ENCODE peak calls at places on chromosomes 1 and 21, in six cellular contexts. H is GM23338, D is H1, R is K562, B is GM12878, V is HepG2. W is an unnamed sample.

GRCh38 chr1:85611390-85611789 is 30.8 kb downstream of the CCN1 start:
- DNase-seq in H (no peak), V (no peak), R (no peak), B (no peak), D (no peak), W (no peak)

GRCh38 chr1:56811331-56811730 is 7.9 kb downstream of the FYB2 start:
- DNase-seq in H (peak; percentile 37), D (no peak), V (no peak), B (no peak), R (no peak), W (no peak)

GRCh38 chr1:50308883-50309282 is 114.4 kb downstream of the DMRTA2 start:
- DNase-seq in R (peak; percentile 66), B (no peak), D (peak; percentile 74), V (peak; percentile 26), H (peak; percentile 88), W (peak; percentile 79)

GRCh38 chr1:37692834-37693175 is 489 bp downstream of the CDCA8 start:
- DNase-seq in R (peak; percentile 37), H (peak; percentile 39), V (no peak), D (no peak), B (no peak), W (no peak)

GRCh38 chr1:214362188-214362882 is 81.4 kb downstream of the SMYD2 start:
- DNase-seq in D (no peak), V (no peak), H (no peak), R (peak; percentile 27), B (no peak), W (no peak)

GRCh38 chr1:201614262-201615015 is 75.5 kb downstream of the NAV1 start:
- DNase-seq in H (peak; percentile 94), D (peak; percentile 87), R (peak; percentile 67), B (no peak), V (no peak), W (peak; percentile 89)

GRCh38 chr21:29205009-29205408 is 74.6 kb downstream of the MAP3K7CL start:
- DNase-seq in B (no peak), V (no peak), H (no peak), D (no peak), R (no peak), W (no peak)

GRCh38 chr1:35640380-35641232 is 720 bp downstream of the PSMB2 start:
- DNase-seq in V (no peak), H (peak; percentile 21), D (no peak), R (peak; percentile 53), B (no peak), W (no peak)

GRCh38 chr1:97192872-97193572 is 471.4 kb downstream of the PTBP2 start:
- DNase-seq in R (no peak), D (no peak), V (no peak), H (no peak), B (no peak), W (no peak)

GRCh38 chr1:109112056-109112651 is 1.8 kb upstream of the ELAPOR1 start:
- DNase-seq in V (peak; percentile 51), R (peak; percentile 76), B (no peak), D (no peak), H (no peak), W (no peak)

GRCh38 chr1:151892190-151892589 is 17.1 kb downstream of the THEM4 start:
- DNase-seq in B (no peak), V (no peak), R (no peak), D (no peak), H (no peak), W (no peak)

GRCh38 chr1:26785611-26786436 is 1.9 kb upstream of the PIGV start:
- DNase-seq in R (peak; percentile 60), B (no peak), D (no peak), H (peak; percentile 6), V (no peak), W (no peak)

GRCh38 chr1:25145775-25146381 is 86.4 kb downstream of the SYF2 start:
- DNase-seq in V (no peak), R (no peak), D (peak; percentile 30), B (no peak), H (no peak), W (no peak)

GRCh38 chr1:119448112-119448511 is 33.2 kb downstream of the HSD3B2 start:
- DNase-seq in B (no peak), V (no peak), R (no peak), D (peak; percentile 77), H (peak; percentile 71), W (peak; percentile 60)

GRCh38 chr21:45019076-45019886 is 55.1 kb upstream of the ADARB1 start:
- DNase-seq in H (peak; percentile 66), D (no peak), V (no peak), B (no peak), R (no peak), W (peak; percentile 33)

GRCh38 chr1:59214764-59215208 is 82.1 kb upstream of the FGGY start:
- DNase-seq in V (peak; percentile 97), H (no peak), B (no peak), R (no peak), D (no peak), W (no peak)

GRCh38 chr1:2554621-2555387 is 1.4 kb upstream of the TNFRSF14 start:
- DNase-seq in B (no peak), R (peak; percentile 54), D (no peak), H (peak; percentile 46), V (no peak), W (peak; percentile 49)

GRCh38 chr1:184036517-184036949 is 995 bp downstream of the COLGALT2 start:
- DNase-seq in B (no peak), D (peak; percentile 81), V (peak; percentile 42), R (peak; percentile 69), H (peak; percentile 74), W (peak; percentile 62)

GRCh38 chr1:10916311-10916710 is 96.1 kb upstream of the TARDBP start:
- DNase-seq in B (no peak), V (no peak), D (no peak), R (no peak), H (no peak), W (no peak)

GRCh38 chr21:42406201-42406601 is 2.5 kb downstream of the UBASH3A start:
- DNase-seq in R (no peak), V (no peak), H (no peak), D (no peak), B (no peak), W (no peak)

GRCh38 chr1:59020151-59020997 is 236.5 kb upstream of the JUN start:
- DNase-seq in B (peak; percentile 87), H (no peak), V (no peak), D (no peak), R (peak; percentile 62), W (no peak)

DNA sequence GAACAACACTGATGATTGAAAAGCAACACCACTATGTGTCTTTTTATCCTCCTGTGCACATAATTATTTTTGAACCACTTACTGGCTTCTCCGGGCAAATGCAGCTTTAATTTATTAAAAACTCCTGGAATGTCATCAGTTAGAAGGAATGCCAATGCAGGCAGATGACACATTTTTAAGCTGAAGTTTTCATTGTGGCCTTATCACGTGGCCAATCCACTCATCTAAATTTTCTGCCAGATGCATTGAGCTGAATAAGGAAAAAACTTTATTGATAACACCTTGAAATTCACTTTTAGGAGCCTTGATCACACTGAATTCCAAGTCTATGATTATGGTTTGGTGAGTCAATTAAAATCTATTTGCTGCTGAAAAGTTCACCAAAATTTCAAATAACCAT is 590.7 kb downstream of the NUF2 start:
- DNase-seq in R (no peak), H (no peak), D (no peak), B (no peak), V (no peak), W (no peak)
- TF ChIP-seq CREB1 in R (no peak), H (no peak), D (no peak), B (no peak), V (no peak), W (no peak)

GRCh38 chr1:209387271-209387968 is 196.1 kb upstream of the CAMK1G start:
- DNase-seq in D (no peak), B (no peak), H (no peak), R (no peak), V (no peak), W (no peak)

GRCh38 chr1:209390764-209391163 is 192.8 kb upstream of the CAMK1G start:
- DNase-seq in D (no peak), H (no peak), B (no peak), V (no peak), R (no peak), W (no peak)

GRCh38 chr1:209387969-209388329 is 195.6 kb upstream of the CAMK1G start:
- DNase-seq in R (no peak), H (no peak), D (no peak), B (no peak), V (no peak), W (no peak)

GRCh38 chr1:209388358-209388757 is 195.2 kb upstream of the CAMK1G start:
- DNase-seq in H (no peak), R (no peak), V (no peak), B (no peak), D (no peak), W (no peak)

GRCh38 chr1:209389258-209389657 is 194.3 kb upstream of the CAMK1G start:
- DNase-seq in V (no peak), R (no peak), D (no peak), B (no peak), H (no peak), W (no peak)
- TF ChIP-seq CREB1 in V (no peak), R (no peak), D (no peak), B (no peak), H (no peak), W (no peak)

GRCh38 chr1:45954401-45954847 is 151.0 kb downstream of the MAST2 start:
- DNase-seq in D (no peak), R (peak; percentile 46), V (peak; percentile 29), B (no peak), H (no peak), W (no peak)
- TF ChIP-seq CREB1 in D (no peak), R (no peak), V (no peak), B (no peak), H (no peak), W (no peak)

DNA sequence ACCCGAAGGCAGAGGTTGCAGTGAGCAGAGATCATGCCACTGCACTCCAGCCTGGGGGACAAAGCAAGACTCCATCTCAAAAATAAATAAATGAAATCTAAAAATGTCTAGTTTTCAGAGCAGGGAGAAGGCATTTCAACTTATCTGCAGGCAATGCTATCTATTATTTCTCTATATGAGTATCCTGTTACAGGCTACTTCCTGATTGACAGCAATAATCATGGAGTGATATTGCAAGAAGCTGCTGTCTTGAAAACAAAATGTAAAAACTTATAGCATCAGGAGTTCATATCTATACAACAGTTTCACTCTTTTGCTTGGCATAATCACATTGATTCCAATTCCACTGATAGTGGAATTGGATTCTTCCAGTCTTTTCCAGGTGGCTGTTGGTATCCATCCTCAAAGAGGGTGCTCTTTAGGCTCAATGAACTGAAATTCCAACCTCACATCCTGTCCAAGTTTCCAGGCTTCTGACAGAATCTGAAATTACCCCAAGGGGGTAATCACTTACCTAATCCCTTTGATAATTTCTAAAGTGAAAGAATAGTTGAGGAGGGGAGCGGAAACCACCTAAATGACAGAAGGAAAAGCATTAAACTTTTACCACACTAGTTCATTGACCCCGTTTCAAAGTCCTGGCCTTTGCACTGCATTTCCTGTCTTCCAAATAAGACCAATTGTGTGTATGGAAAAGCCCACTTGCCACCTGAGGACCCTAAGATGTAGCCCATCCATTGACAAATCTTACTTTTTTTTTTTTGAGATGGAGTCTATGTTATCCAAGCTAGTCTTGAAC is 107.6 kb downstream of the GLUL start:
- DNase-seq in D (no peak), R (no peak), V (no peak), B (no peak), H (no peak), W (no peak)
- TF ChIP-seq CREB1 in D (no peak), R (no peak), V (no peak), B (no peak), H (no peak), W (no peak)

DNA sequence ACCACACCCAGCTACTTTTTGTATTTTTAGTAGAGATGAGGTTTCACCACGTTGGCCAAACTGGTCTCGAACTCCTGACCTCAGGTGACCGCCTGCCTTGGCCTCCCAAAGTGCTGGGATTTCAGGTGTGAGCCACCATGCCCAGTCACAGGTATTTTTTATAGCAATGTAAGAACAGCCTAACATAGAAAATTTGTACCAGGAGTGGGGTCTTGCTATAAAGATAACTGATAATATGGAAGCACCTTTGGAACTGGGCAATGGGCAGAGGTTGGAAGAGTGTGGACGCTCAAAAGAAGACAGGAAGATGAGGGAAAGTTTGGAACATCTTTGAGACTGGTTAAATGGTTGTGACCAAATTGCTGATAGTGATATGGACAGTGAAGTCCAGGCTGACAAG is 99.2 kb downstream of the GDAP2 start:
- DNase-seq in B (no peak), V (no peak), D (no peak), R (no peak), H (no peak), W (no peak)
- TF ChIP-seq CREB1 in B (no peak), V (no peak), D (no peak), R (no peak), H (no peak), W (no peak)

W was measured in WTC11.